ENCODE peak calls at places on chromosomes 3 and 15, in four cellular contexts. I is tibial nerve, U is transverse colon, B is H1. C is an unnamed sample.

GRCh38 chr3:47847256-47847655 is 44.3 kb downstream of the DHX30 start:
- DNase-seq in I (no peak), U (no peak), B (no peak), C (no peak)

GRCh38 chr3:100603449-100603848 is 6.0 kb upstream of the ADGRG7 start:
- DNase-seq in U (no peak), B (no peak), I (no peak), C (no peak)

GRCh38 chr3:169479314-169479939 is 184.1 kb downstream of the MECOM start:
- DNase-seq in U (no peak), B (no peak), I (no peak), C (no peak)

GRCh38 chr15:62121273-62122015 is 43.6 kb downstream of the C2CD4B start:
- DNase-seq in I (no peak), U (no peak), B (no peak), C (no peak)

GRCh38 chr15:77097317-77097721 is 26.4 kb upstream of the TSPAN3 start:
- DNase-seq in U (no peak), B (no peak), I (no peak), C (no peak)

GRCh38 chr15:77599899-77600298 is 32.8 kb downstream of the LINGO1 start:
- DNase-seq in U (peak; percentile 33), B (no peak), I (no peak), C (no peak)

GRCh38 chr3:190644766-190645165 is 130.9 kb downstream of the IL1RAP start:
- DNase-seq in I (no peak), B (no peak), U (no peak), C (no peak)

GRCh38 chr3:160400631-160401150 is 1.2 kb downstream of the SMC4 start:
- DNase-seq in U (peak; percentile 28), I (no peak), B (no peak), C (peak; percentile 59)

GRCh38 chr3:129428020-129428381 is 435 bp downstream of the EFCAB12 start:
- DNase-seq in B (no peak), I (no peak), U (no peak), C (no peak)

GRCh38 chr3:152471814-152472605 is 203.3 kb downstream of the MBNL1 start:
- DNase-seq in B (no peak), U (peak; percentile 77), I (peak; percentile 93), C (no peak)

GRCh38 chr3:46997453-46998091 is 18.1 kb downstream of the NBEAL2 start:
- DNase-seq in B (no peak), I (no peak), U (no peak), C (no peak)

GRCh38 chr3:143121240-143122088 is 1.9 kb downstream of the CHST2 start:
- DNase-seq in I (no peak), U (peak; percentile 50), B (no peak), C (peak; percentile 56)

GRCh38 chr15:62549345-62549970 is 384.4 kb upstream of the C2CD4B start:
- DNase-seq in B (no peak), I (no peak), U (peak; percentile 40), C (no peak)

GRCh38 chr3:51929420-51930003 is 12.2 kb downstream of the RRP9 start:
- DNase-seq in B (no peak), U (no peak), I (no peak), C (no peak)

GRCh38 chr3:127781411-127782001 is 40.8 kb downstream of the MGLL start:
- DNase-seq in B (no peak), I (no peak), U (no peak), C (no peak)

GRCh38 chr15:52348056-52348745 is 52.6 kb upstream of the MYO5C start:
- DNase-seq in I (no peak), B (no peak), U (no peak), C (no peak)

GRCh38 chr15:97729270-97729669 is 231.2 kb upstream of the ARRDC4 start:
- DNase-seq in B (no peak), I (no peak), U (no peak), C (no peak)

GRCh38 chr3:57060089-57060829 is at the start of gene SPATA12:
- DNase-seq in U (peak; percentile 85), I (peak; percentile 49), B (peak; percentile 85), C (peak; percentile 90)

GRCh38 chr15:87267798-87268197 is 988.7 kb downstream of the NTRK3 start:
- DNase-seq in I (no peak), U (no peak), B (no peak), C (no peak)

GRCh38 chr3:29914861-29915524 is 634.1 kb downstream of the RBMS3 start:
- DNase-seq in B (no peak), I (no peak), U (no peak), C (no peak)

GRCh38 chr3:27657404-27657803 is 64.7 kb downstream of the EOMES start:
- DNase-seq in I (no peak), U (no peak), B (no peak), C (no peak)

GRCh38 chr3:52925405-52926313 is 28.3 kb upstream of the STIMATE start:
- DNase-seq in U (no peak), I (no peak), B (no peak), C (no peak)

GRCh38 chr3:185847506-185847905 is 22.7 kb upstream of the IGF2BP2 start:
- DNase-seq in B (no peak), U (no peak), I (no peak), C (no peak)

GRCh38 chr3:29409409-29409808 is 128.5 kb downstream of the RBMS3 start:
- DNase-seq in I (no peak), B (no peak), U (no peak), C (no peak)

GRCh38 chr3:66582721-66583141 is 81.9 kb upstream of the LRIG1 start:
- DNase-seq in B (no peak), U (peak; percentile 32), I (peak; percentile 21), C (no peak)

GRCh38 chr3:66153471-66153870 is 67.3 kb upstream of the SLC25A26 start:
- DNase-seq in B (no peak), U (no peak), I (no peak), C (no peak)

GRCh38 chr15:47390208-47390765 is 327.0 kb upstream of the SEMA6D start:
- DNase-seq in B (no peak), U (no peak), I (no peak), C (no peak)

GRCh38 chr3:58664611-58665010 is 2.0 kb downstream of the FAM3D start:
- DNase-seq in I (no peak), B (no peak), U (no peak), C (peak; percentile 48)

GRCh38 chr15:63135804-63136203 is 14.1 kb downstream of the LACTB start:
- DNase-seq in I (no peak), U (no peak), B (no peak), C (no peak)

GRCh38 chr3:48240000-48240710 is 749 bp upstream of the ZNF589 start:
- DNase-seq in I (no peak), B (peak; percentile 75), U (no peak), C (peak; percentile 49)

GRCh38 chr3:1953519-1953918 is 145.1 kb upstream of the CNTN4 start:
- DNase-seq in B (no peak), I (no peak), U (no peak), C (no peak)

GRCh38 chr3:126136428-126137220 is 43.8 kb downstream of the ALDH1L1 start:
- DNase-seq in B (no peak), U (peak; percentile 4), I (no peak), C (peak; percentile 67)

GRCh38 chr3:111303760-111304159 is 232.1 kb downstream of the NECTIN3 start:
- DNase-seq in I (no peak), U (no peak), B (no peak), C (no peak)

GRCh38 chr3:52407779-52408178 is 37.1 kb downstream of the SEMA3G start:
- DNase-seq in U (no peak), I (no peak), B (no peak), C (peak; percentile 64)

GRCh38 chr3:50339485-50340196 is 995 bp downstream of the RASSF1 start:
- DNase-seq in I (no peak), U (no peak), B (no peak), C (no peak)
- H3K4me3 ChIP-seq in I (peak overlapping the region; percentile 65), U (peak overlapping the region; percentile 35), B (peak overlapping the region; percentile 63), C (peak overlapping the region; percentile 73)

GRCh38 chr3:193730976-193731375 is 138.0 kb downstream of the OPA1 start:
- DNase-seq in B (no peak), I (no peak), U (no peak), C (no peak)
- TF ChIP-seq EP300 in B (no peak), I (no peak), U (no peak), C (no peak)

GRCh38 chr15:72318408-72318942 is 1.5 kb downstream of the CELF6 start:
- DNase-seq in B (no peak), U (no peak), I (no peak), C (no peak)

GRCh38 chr15:72323752-72324151 is 3.8 kb upstream of the CELF6 start:
- DNase-seq in U (no peak), B (no peak), I (no peak), C (no peak)

GRCh38 chr15:72319985-72320671 is at the start of gene CELF6:
- DNase-seq in U (peak; percentile 79), B (peak; percentile 73), I (peak; percentile 54), C (peak; percentile 88)

GRCh38 chr15:72315706-72316370 is 4.1 kb downstream of the CELF6 start:
- DNase-seq in U (no peak), B (no peak), I (no peak), C (no peak)

GRCh38 chr15:72319360-72319984 is 485 bp downstream of the CELF6 start:
- DNase-seq in B (peak; percentile 53), U (peak; percentile 58), I (peak; percentile 37), C (peak; percentile 72)
- H3K4me3 ChIP-seq in B (peak overlapping the region; percentile 39), U (peak overlapping the region; percentile 38), I (peak overlapping the region; percentile 44), C (peak overlapping the region; percentile 48)

DNA sequence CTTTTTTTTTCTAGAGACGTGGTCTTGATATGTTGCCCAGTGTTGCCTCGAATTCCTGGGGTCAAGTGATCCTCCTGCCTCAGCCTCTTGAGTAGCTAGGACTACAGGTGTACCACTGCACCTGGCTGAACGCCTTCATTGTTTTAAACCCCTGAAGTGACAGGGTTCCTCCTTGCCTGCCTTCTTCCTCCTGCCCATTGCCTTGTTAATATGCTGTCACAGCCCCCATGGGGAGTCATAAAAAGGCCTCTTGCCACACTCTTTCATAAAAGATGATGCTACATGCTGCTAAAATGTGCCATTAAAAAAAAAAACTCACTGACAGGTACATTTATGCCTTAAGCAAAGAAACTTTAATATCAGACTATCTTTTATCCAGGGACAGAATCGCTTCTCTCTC is 116.8 kb upstream of the SKOR1 start:
- DNase-seq in U (no peak), I (no peak), B (no peak), C (no peak)
- TF ChIP-seq EP300 in U (no peak), I (no peak), B (no peak), C (no peak)